ENCODE peak calls at places on chromosomes 16 and 17, in four cellular contexts. P is HFF-Myc; K is AG10803; T is CD8-positive, alpha-beta T cell. E is an unnamed sample.

GRCh38 chr16:46885960-46886763 is 2.0 kb downstream of the GPT2 start:
- DNase-seq in P (no peak), K (no peak), T (no peak), E (peak)

GRCh38 chr17:42683407-42684031 is 1.2 kb downstream of the CNTNAP1 start:
- DNase-seq in K (no peak), P (no peak), T (no peak), E (no peak)

GRCh38 chr17:67772679-67773078 is 52.6 kb upstream of the BPTF start:
- DNase-seq in T (no peak), K (no peak), P (no peak), E (no peak)

GRCh38 chr16:49281481-49281842 is at the start of gene CBLN1:
- DNase-seq in T (no peak), P (no peak), K (no peak), E (no peak)

GRCh38 chr17:30554839-30555751 is 77.9 kb downstream of the GOSR1 start:
- DNase-seq in K (peak), T (no peak), P (no peak), E (no peak)

GRCh38 chr17:81572499-81573030 is 20.4 kb upstream of the FAAP100 start:
- DNase-seq in T (no peak), K (no peak), P (no peak), E (no peak)

GRCh38 chr17:64377769-64378282 is 12.8 kb downstream of the PECAM1 start:
- DNase-seq in K (no peak), T (no peak), P (no peak), E (no peak)

GRCh38 chr17:17029938-17030337 is 12.3 kb upstream of the MPRIP start:
- DNase-seq in P (no peak), T (no peak), K (no peak), E (no peak)

GRCh38 chr17:64022631-64023063 is 2.2 kb upstream of the ICAM2 start:
- DNase-seq in P (no peak), T (no peak), K (no peak), E (no peak)

GRCh38 chr17:32813021-32813420 is 63.9 kb downstream of the MYO1D start:
- DNase-seq in T (no peak), P (no peak), K (peak), E (peak)

GRCh38 chr16:1752853-1753252 is 18.5 kb downstream of the NME3 start:
- DNase-seq in K (no peak), T (no peak), P (no peak), E (no peak)

GRCh38 chr16:3029499-3030127 is 5.8 kb downstream of the THOC6 start:
- DNase-seq in P (no peak), T (no peak), K (peak), E (no peak)

GRCh38 chr16:4556580-4556979 is 440 bp downstream of the C16orf96 start:
- DNase-seq in T (no peak), K (no peak), P (no peak), E (no peak)

GRCh38 chr16:17389392-17389791 is 81.4 kb downstream of the XYLT1 start:
- DNase-seq in K (peak), P (no peak), T (no peak), E (no peak)

GRCh38 chr17:29111816-29112499 is 68.2 kb downstream of the MYO18A start:
- DNase-seq in K (peak), P (peak), T (peak), E (no peak)

GRCh38 chr17:21127508-21128077 is 829 bp downstream of the DHRS7B start:
- DNase-seq in K (peak), P (no peak), T (no peak), E (no peak)

GRCh38 chr16:70770968-70771552 is 29.9 kb downstream of the VAC14 start:
- DNase-seq in P (no peak), T (peak), K (peak), E (no peak)

GRCh38 chr17:2211661-2212327 is 91.8 kb downstream of the SMG6 start:
- DNase-seq in K (no peak), P (no peak), T (no peak), E (no peak)
- H3K4me3 ChIP-seq in K (peak), P (no peak), T (no peak), E (no peak)

GRCh38 chr16:80372341-80372740 is 168.5 kb upstream of the DYNLRB2 start:
- DNase-seq in T (no peak), P (no peak), K (no peak), E (no peak)
- H3K4me3 ChIP-seq in T (no peak), P (no peak), K (no peak), E (no peak)

GRCh38 chr16:89085755-89086154 is 7.9 kb upstream of the ACSF3 start:
- DNase-seq in K (no peak), T (no peak), P (no peak), E (no peak)

GRCh38 chr16:89081556-89081955 is 12.1 kb upstream of the ACSF3 start:
- DNase-seq in K (no peak), P (no peak), T (no peak), E (no peak)

GRCh38 chr16:89087922-89088321 is 5.7 kb upstream of the ACSF3 start:
- DNase-seq in K (no peak), T (no peak), P (no peak), E (no peak)

GRCh38 chr16:89084814-89085612 is 8.6 kb upstream of the ACSF3 start:
- DNase-seq in K (no peak), P (no peak), T (no peak), E (no peak)

DNA sequence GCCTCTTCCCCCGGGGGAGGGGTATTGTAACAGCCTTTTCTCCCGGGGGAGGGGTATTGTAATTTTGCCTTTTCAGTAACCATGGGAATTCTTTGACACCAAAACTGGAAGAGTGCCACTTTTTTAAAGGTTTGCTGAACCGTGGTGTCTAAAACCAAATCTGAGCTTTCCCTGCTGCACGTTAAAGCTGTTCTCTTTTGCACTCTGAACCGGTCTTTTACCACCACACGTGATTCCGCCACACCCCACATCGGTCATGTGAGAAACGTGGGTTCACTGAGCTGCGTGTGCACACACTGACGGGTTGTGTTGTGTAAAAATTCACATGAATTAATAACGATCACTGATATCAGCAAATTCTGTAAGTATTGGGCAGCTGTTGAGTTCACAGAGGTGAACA is 9.2 kb upstream of the ACSF3 start:
- DNase-seq in T (no peak), K (no peak), P (no peak), E (no peak)
- H3K4me3 ChIP-seq in T (no peak), K (no peak), P (no peak), E (no peak)

GRCh38 chr17:82879241-82879640 is 39.4 kb upstream of the ZNF750 start:
- DNase-seq in K (no peak), T (no peak), P (no peak), E (no peak)

GRCh38 chr17:82881900-82882714 is 42.3 kb upstream of the ZNF750 start:
- DNase-seq in T (no peak), K (peak), P (no peak), E (no peak)

GRCh38 chr17:82882715-82883446 is 43.1 kb upstream of the ZNF750 start:
- DNase-seq in T (peak), P (no peak), K (no peak), E (no peak)

GRCh38 chr17:82880620-82881019 is 40.8 kb upstream of the ZNF750 start:
- DNase-seq in T (no peak), P (no peak), K (no peak), E (no peak)

GRCh38 chr17:82881292-82881823 is 41.5 kb upstream of the ZNF750 start:
- DNase-seq in P (no peak), T (no peak), K (no peak), E (no peak)
- H3K4me3 ChIP-seq in P (no peak), T (peak), K (no peak), E (no peak)

GRCh38 chr17:19975601-19976000 is 2.0 kb downstream of the AKAP10 start:
- DNase-seq in T (no peak), K (no peak), P (no peak), E (no peak)
- H3K4me3 ChIP-seq in T (no peak), K (no peak), P (no peak), E (no peak)

DNA sequence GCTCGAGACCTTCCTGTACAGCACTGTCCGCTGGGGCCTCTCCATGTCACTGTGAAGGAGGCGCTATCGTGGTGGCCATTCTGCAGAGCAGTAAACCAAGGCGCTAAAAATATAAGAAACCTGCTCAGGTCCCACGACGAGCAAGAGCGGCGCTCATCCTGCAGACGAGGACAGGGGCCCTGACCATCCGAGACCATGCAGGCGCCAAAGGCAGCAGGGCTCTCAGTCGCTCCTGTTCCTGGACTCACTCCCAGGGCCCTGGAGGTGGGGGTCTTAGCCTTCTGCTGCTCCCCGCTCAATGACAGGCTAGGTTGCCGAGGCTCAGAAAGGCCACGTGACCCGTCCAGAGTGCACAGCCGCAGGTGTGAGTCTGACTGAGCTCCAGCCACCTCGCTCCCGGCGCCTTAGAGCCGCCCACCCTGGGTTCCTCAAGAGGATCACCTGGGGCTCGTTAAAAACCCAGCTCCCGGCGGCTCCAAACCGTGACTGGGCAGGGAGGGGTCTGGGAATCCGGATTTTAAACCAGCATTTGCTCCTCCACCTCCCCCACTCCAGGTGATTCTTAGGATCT is 503 bp upstream of the ATP2C2 start:
- DNase-seq in P (no peak), K (no peak), T (no peak), E (no peak)
- H3K4me3 ChIP-seq in P (no peak), K (no peak), T (no peak), E (no peak)

GRCh38 chr17:72587156-72587555 is 466.3 kb downstream of the SOX9 start:
- DNase-seq in P (no peak), K (no peak), T (no peak), E (no peak)
- H3K4me3 ChIP-seq in P (no peak), K (no peak), T (no peak), E (no peak)